ENCODE peak calls at places on chromosomes 6 and 20, in ten cellular contexts. A, O, F, T, R, D, G, K, L and J are unnamed samples.

GRCh38 chr6:53513519-53513966 is 31.4 kb downstream of the GCLC start:
- DNase-seq in L (no peak), R (no peak), G (no peak), K (no peak), D (peak), T (no peak), O (peak), A (no peak), F (no peak), J (no peak)

GRCh38 chr6:110367001-110367400 is 8.9 kb upstream of the METTL24 start:
- DNase-seq in G (no peak), A (no peak), O (no peak), D (no peak), K (no peak), L (no peak), F (no peak), R (no peak), T (no peak), J (no peak)

GRCh38 chr20:37341632-37342031 is 4.3 kb upstream of the SRC start:
- DNase-seq in F (no peak), R (no peak), T (no peak), G (no peak), L (no peak), K (no peak), O (no peak), A (no peak), D (no peak), J (no peak)

GRCh38 chr20:59273699-59274380 is 26.6 kb upstream of the EDN3 start:
- DNase-seq in K (no peak), T (no peak), O (no peak), A (no peak), G (peak), L (no peak), F (no peak), D (no peak), R (no peak), J (no peak)

GRCh38 chr6:63731946-63732735 is 96.5 kb downstream of the PHF3 start:
- DNase-seq in A (no peak), K (no peak), F (no peak), R (peak), L (peak), O (no peak), G (no peak), T (no peak), D (peak), J (peak)

GRCh38 chr6:18053555-18054445 is 66.4 kb upstream of the KIF13A start:
- DNase-seq in O (no peak), R (no peak), K (no peak), D (no peak), G (no peak), L (peak), A (no peak), T (no peak), F (no peak), J (no peak)

GRCh38 chr6:14121936-14122344 is 4.4 kb downstream of the CD83 start:
- DNase-seq in T (no peak), L (no peak), F (peak), K (no peak), G (peak), R (no peak), A (no peak), D (no peak), O (no peak), J (no peak)

GRCh38 chr6:144849920-144850319 is 564.8 kb downstream of the UTRN start:
- DNase-seq in K (no peak), D (no peak), O (no peak), F (no peak), A (no peak), R (no peak), T (no peak), G (no peak), L (no peak), J (no peak)

GRCh38 chr6:159819932-159820640 is 20.0 kb downstream of the PNLDC1 start:
- DNase-seq in T (no peak), G (peak), O (no peak), K (no peak), L (no peak), A (no peak), D (no peak), R (no peak), F (peak), J (no peak)

GRCh38 chr20:15945301-15945700 is 627.9 kb downstream of the KIF16B start:
- DNase-seq in G (no peak), F (no peak), T (no peak), K (no peak), A (no peak), D (peak), L (peak), O (no peak), R (no peak), J (no peak)

DNA sequence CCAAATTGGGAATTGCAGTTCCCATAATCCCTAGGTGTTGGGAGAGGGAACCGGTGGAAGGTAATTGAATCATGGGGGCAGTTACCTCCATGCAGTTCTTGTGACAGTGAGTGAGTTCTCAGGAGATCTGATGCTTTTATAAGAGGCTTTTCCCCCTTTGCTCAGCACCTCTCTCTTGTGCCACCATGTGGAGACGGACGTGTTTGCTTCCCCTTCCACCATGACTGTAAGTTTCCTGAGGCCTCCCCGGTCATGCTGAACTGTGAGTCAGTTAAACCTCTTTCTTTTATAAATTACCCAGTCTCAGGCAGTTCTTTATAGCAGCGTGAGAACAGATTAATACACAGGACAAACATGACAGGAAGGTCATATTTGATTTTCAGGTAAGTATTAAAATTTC is 25.3 kb upstream of the HECA start:
- DNase-seq in O (peak), D (peak), L (peak), A (no peak), G (peak), R (peak), T (peak), F (no peak), K (peak), J (peak)
- TF ChIP-seq CTCF in O (peak), D (peak), L (peak), A (no peak), G (peak), R (peak), T (peak), F (peak), K (peak), J (peak)

DNA sequence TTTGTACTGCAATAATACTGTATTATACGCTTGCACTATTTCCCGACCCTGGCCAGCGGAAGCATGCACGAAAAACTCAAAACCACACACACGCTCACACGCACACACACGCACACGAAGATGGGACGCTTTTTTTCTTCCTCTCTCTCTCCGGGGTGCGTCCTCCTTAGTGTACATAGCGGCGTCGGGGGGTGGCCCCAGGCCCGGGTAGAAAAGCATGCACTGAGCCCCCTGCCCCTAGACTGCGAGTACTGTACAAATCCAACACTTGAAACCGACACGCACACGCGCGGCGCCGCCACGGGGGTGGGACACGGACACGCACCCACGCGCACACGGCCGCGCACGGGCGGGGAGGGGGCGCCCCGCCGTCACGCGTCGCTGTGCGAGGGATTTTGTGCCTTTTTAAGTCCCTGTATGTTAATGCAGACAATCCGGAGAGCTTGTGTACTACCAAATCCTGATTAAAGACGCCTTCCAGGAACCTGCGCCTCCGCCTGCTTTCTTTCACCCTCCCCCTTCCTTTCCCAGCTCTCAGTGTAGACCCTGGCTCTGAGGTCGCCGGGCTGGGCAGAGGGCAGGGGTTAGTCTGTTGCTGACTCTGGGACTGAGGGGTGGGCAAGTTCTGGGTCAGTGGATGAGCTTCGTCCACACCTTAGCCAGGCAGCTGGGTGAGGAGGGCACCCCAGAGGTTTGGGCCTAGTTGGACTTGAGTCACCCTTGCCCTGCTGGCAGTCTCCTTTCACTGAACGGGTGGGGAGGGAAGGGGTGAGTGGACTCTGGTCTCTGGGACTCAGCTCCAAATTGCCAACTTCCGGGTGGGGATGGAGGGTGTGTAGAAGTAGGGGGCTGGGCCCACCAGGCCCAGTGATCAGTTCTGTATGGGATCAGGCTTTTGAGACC is 21.6 kb upstream of the SLC22A7 start:
- DNase-seq in L (no peak), K (no peak), R (no peak), F (no peak), D (peak), T (peak), A (no peak), O (peak), G (no peak), J (no peak)
- H3K4me3 ChIP-seq in L (no peak), K (no peak), R (no peak), F (peak), D (no peak), T (no peak), A (peak), O (no peak), G (no peak), J (no peak)

GRCh38 chr6:166314454-166314853 is 6.3 kb upstream of the PRR18 start:
- DNase-seq in A (no peak), K (no peak), F (no peak), G (no peak), O (no peak), D (no peak), R (no peak), L (no peak), T (no peak), J (no peak)

GRCh38 chr6:166309977-166310376 is 1.8 kb upstream of the PRR18 start:
- DNase-seq in G (no peak), O (no peak), A (no peak), L (no peak), D (no peak), K (no peak), R (no peak), F (no peak), T (no peak), J (no peak)

GRCh38 chr6:166310634-166311033 is 2.4 kb upstream of the PRR18 start:
- DNase-seq in F (no peak), D (no peak), K (no peak), R (no peak), A (no peak), L (no peak), O (no peak), T (no peak), G (no peak), J (no peak)

GRCh38 chr6:166312832-166313231 is 4.6 kb upstream of the PRR18 start:
- DNase-seq in D (peak), F (no peak), O (no peak), L (no peak), R (no peak), G (no peak), K (no peak), A (no peak), T (no peak), J (no peak)

GRCh38 chr6:166313255-166314070 is 5.3 kb upstream of the PRR18 start:
- DNase-seq in L (peak), R (no peak), D (peak), K (peak), G (peak), A (no peak), F (peak), O (peak), T (peak), J (peak)
- TF ChIP-seq CTCF in L (peak), R (peak), D (peak), K (peak), G (peak), A (no peak), F (peak), O (peak), T (peak), J (peak)

GRCh38 chr20:2142649-2143048 is 41.0 kb downstream of the STK35 start:
- DNase-seq in D (no peak), A (no peak), F (no peak), G (no peak), K (no peak), R (no peak), L (no peak), T (no peak), O (no peak), J (no peak)

GRCh38 chr20:2141592-2142575 is 40.3 kb downstream of the STK35 start:
- DNase-seq in D (no peak), O (no peak), G (no peak), A (no peak), R (no peak), K (no peak), L (no peak), F (no peak), T (no peak), J (peak)

GRCh38 chr20:2139736-2140135 is 38.1 kb downstream of the STK35 start:
- DNase-seq in K (no peak), L (no peak), A (no peak), O (no peak), D (no peak), T (no peak), F (no peak), G (no peak), R (no peak), J (no peak)

GRCh38 chr20:2139250-2139649 is 37.6 kb downstream of the STK35 start:
- DNase-seq in T (no peak), D (no peak), G (no peak), K (no peak), O (no peak), F (no peak), A (no peak), R (no peak), L (no peak), J (no peak)

GRCh38 chr20:2140561-2140960 is 38.9 kb downstream of the STK35 start:
- DNase-seq in D (peak), A (peak), G (no peak), R (no peak), L (peak), F (no peak), T (peak), O (no peak), K (no peak), J (peak)
- H3K4me3 ChIP-seq in D (no peak), A (no peak), G (no peak), R (no peak), L (no peak), F (no peak), T (no peak), O (no peak), K (no peak), J (no peak)

GRCh38 chr6:125792680-125793079 is 1.9 kb downstream of the NCOA7 start:
- DNase-seq in O (no peak), R (no peak), A (no peak), K (no peak), F (no peak), T (peak), D (peak), G (no peak), L (peak), J (no peak)

GRCh38 chr6:125790403-125791150 is at the start of gene NCOA7:
- DNase-seq in K (no peak), A (peak), G (peak), L (peak), D (peak), O (peak), F (peak), T (peak), R (peak), J (peak)

GRCh38 chr6:125791151-125791819 is 525 bp downstream of the NCOA7 start:
- DNase-seq in A (no peak), D (peak), F (no peak), R (peak), K (peak), G (peak), T (peak), L (peak), O (peak), J (peak)

GRCh38 chr6:125792172-125792571 is 1.4 kb downstream of the NCOA7 start:
- DNase-seq in D (no peak), F (no peak), L (no peak), T (peak), K (no peak), A (no peak), G (no peak), O (no peak), R (no peak), J (no peak)

GRCh38 chr6:125791820-125792165 is 1.0 kb downstream of the NCOA7 start:
- DNase-seq in R (no peak), A (no peak), T (no peak), F (no peak), D (no peak), O (no peak), K (no peak), G (no peak), L (no peak), J (no peak)
- TF ChIP-seq CTCF in R (no peak), A (no peak), T (no peak), F (no peak), D (no peak), O (no peak), K (peak), G (no peak), L (no peak), J (no peak)

DNA sequence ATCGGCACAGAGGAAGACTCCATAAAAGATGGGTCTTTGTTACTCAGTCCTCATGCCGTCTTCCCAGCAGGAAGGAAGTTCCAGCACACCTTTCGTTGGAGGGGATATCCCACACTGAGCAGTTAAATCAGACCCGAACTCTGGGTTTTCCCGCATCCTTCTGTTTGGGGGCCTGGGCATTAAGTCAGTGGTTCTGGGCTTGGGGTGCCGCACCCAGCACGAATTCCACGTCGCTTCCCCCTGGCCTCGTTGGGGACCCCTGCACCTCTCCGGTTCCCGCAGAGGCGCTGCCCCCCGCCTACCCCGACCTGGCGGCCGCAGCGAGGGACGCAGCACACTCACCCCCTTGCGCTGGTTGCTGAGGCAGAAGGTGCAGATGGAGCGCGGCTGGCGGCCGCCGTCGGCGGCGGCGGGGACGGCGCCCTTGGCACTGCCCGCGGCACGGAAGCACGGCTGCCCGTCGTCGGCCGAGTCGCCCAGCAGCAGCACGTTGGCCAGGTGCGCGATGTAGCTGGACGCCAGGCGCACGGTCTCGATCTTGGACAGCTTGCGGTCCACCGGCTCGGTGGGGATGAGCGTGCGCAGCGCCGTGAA is 641 bp downstream of the TCF15 start:
- DNase-seq in D (no peak), K (no peak), T (no peak), L (no peak), F (no peak), G (no peak), O (no peak), A (no peak), R (no peak), J (no peak)
- H3K4me3 ChIP-seq in D (no peak), K (no peak), T (peak), L (no peak), F (no peak), G (no peak), O (no peak), A (peak), R (no peak), J (no peak)

DNA sequence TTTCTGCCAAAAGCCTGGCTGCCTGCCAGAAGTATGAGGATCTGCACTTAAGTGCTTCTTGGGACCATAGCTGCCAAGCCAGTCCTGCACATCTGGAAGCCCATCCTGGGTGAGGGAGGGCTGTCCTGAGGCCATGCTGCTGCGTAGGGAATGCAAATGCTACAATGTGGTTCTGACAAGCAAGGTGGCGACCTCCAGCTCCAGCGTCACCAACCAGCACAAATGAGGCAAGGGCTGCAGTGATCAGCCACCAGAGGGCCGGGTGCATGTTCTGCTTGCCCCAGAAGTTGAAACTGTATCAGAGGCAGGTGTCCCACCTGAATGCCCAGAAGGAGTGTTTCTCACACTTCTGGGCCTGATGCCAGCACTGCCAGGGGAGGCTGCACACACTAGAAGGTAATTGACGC is 99.1 kb upstream of the KCNQ5 start:
- DNase-seq in F (peak), L (no peak), D (no peak), A (no peak), O (peak), K (no peak), R (no peak), T (no peak), G (peak), J (no peak)
- TF ChIP-seq CTCF in F (peak), L (no peak), D (peak), A (no peak), O (no peak), K (peak), R (peak), T (no peak), G (peak), J (no peak)

GRCh38 chr6:42819803-42820508 is 38.1 kb downstream of the BICRAL start:
- DNase-seq in G (peak), F (no peak), D (peak), R (no peak), T (peak), O (no peak), K (no peak), A (no peak), L (peak), J (peak)
- H3K4me3 ChIP-seq in G (no peak), F (no peak), D (no peak), R (no peak), T (no peak), O (no peak), K (no peak), A (no peak), L (no peak), J (no peak)

GRCh38 chr6:162442675-162443074 is 284.9 kb downstream of the PRKN start:
- DNase-seq in O (peak), A (no peak), D (peak), F (no peak), L (peak), G (peak), T (peak), R (no peak), K (no peak), J (no peak)
- TF ChIP-seq CTCF in O (peak), A (no peak), D (peak), F (no peak), L (peak), G (peak), T (no peak), R (peak), K (peak), J (no peak)

DNA sequence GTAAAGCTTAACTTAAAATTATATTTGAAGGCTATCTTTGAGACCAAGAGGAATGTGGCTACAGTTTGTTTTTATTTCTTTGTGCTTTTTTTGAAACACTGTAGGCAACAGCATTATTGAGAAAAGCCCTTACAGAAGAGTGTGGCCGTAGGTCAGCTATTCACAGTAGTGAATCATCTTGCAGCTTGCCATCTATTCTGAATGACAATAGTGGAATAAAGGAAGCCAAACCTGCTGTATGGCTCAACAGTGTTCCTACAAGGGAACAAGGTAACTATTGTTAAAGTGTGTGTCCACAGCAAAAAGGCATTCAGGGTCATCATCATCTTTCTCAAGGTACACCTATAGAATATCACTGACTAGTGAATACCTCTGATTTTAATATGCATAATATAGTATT is 88.5 kb downstream of the KIZ start:
- DNase-seq in G (no peak), R (no peak), K (no peak), D (no peak), F (no peak), A (no peak), T (no peak), L (no peak), O (no peak), J (peak)
- H3K4me3 ChIP-seq in G (no peak), R (no peak), K (no peak), D (no peak), F (no peak), A (no peak), T (no peak), L (no peak), O (no peak), J (no peak)